ENCODE peak calls at places on chromosomes 2 and 18, in four cellular contexts. A, T, D and R are unnamed samples. For H3K9me3, the result is how much of the 10 kb centered on the place peaks cover.

GRCh38 chr18:12376034-12376717 is 851 bp downstream of the AFG3L2 start:
- DNase-seq in A (peak), T (peak), D (no peak), R (no peak)

GRCh38 chr18:24915547-24915946 is 436.4 kb downstream of the ZNF521 start:
- DNase-seq in A (no peak), T (no peak), D (no peak), R (no peak)

GRCh38 chr2:170354855-170355649 is 177.1 kb downstream of the MYO3B start:
- DNase-seq in A (no peak), T (no peak), D (no peak), R (no peak)

GRCh38 chr2:113225505-113226259 is 51.9 kb downstream of the PSD4 start:
- DNase-seq in A (peak), T (no peak), D (no peak), R (no peak)

GRCh38 chr2:180016937-180017336 is 9.8 kb upstream of the CWC22 start:
- DNase-seq in A (no peak), T (no peak), D (no peak), R (no peak)

GRCh38 chr2:127182626-127183458 is 37.3 kb downstream of the CYP27C1 start:
- DNase-seq in A (no peak), T (no peak), D (no peak), R (no peak)

GRCh38 chr18:37525302-37525585 is 40.4 kb downstream of the CELF4 start:
- DNase-seq in A (no peak), T (no peak), D (no peak), R (no peak)

GRCh38 chr2:85251070-85251616 is 76.6 kb downstream of the TGOLN2 start:
- DNase-seq in A (no peak), T (no peak), D (no peak), R (no peak)

GRCh38 chr2:23823863-23824262 is 103.1 kb downstream of the ATAD2B start:
- DNase-seq in A (no peak), T (no peak), D (no peak), R (no peak)

DNA sequence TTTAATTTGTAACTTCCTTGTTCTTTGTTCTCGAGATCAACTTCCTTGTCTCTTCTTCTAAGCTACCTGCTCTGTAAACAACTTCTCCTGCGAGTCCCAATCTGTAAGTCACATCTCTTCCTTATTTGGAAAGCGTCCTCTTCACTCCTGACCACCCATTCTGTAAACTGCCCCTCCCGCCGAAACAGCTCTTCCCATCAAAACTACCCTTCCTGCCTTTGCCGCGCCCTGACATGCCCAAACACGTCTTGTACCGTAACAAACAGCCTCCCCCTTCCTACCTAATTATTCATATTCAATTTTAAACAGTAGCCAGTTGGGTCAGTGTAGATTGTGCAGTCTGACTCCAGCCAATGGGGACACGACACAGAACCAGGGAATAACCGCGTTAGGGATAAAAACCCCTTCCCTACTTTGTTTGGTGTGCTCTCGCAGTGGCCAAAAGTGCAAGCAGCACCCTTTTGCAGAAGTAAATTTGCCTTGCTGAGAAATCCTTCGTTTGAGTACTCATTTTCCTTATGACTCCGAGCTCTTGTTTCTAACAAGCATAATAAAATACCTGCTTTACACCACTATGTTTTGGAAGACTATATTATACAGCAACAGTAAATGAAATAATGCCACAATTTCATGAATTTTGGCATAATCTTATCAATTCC is 39.8 kb downstream of the PIAS2 start:
- DNase-seq in A (no peak), T (no peak), D (no peak), R (no peak)
- H3K9me3 ChIP-seq in A (under half), T (under half), D (under half), R (under half)

GRCh38 chr2:89825034-89825433 is 1133.6 kb downstream of the RPIA start:
- DNase-seq in A (no peak), T (no peak), D (peak), R (no peak)

GRCh38 chr2:89819809-89820208 is 1128.3 kb downstream of the RPIA start:
- DNase-seq in A (no peak), T (no peak), D (no peak), R (no peak)

GRCh38 chr2:89820248-89820647 is 1128.8 kb downstream of the RPIA start:
- DNase-seq in A (no peak), T (no peak), D (no peak), R (no peak)

GRCh38 chr2:89821455-89821945 is 1130.0 kb downstream of the RPIA start:
- DNase-seq in A (no peak), T (no peak), D (no peak), R (no peak)

DNA sequence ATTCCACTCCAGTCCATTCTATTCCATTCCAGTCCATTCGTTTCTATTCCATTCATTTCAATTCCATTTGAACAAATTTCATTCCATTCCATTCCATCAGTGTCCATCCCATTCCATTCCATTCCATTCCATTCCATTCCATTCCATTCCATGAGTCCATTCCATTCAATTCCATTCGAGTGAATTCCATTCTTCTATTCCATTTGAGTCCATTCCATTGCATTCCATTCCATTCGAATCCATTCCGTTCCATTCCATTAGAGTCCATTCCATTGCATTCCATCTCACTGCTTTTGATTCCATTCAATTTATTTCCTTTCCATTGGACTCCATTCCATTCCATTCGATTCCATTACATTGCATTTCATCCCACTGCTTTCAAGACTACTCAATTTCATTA is 1132.1 kb downstream of the RPIA start:
- DNase-seq in A (no peak), T (no peak), D (no peak), R (no peak)
- H3K9me3 ChIP-seq in A (under half), T (under half), D (under half), R (under half)

DNA sequence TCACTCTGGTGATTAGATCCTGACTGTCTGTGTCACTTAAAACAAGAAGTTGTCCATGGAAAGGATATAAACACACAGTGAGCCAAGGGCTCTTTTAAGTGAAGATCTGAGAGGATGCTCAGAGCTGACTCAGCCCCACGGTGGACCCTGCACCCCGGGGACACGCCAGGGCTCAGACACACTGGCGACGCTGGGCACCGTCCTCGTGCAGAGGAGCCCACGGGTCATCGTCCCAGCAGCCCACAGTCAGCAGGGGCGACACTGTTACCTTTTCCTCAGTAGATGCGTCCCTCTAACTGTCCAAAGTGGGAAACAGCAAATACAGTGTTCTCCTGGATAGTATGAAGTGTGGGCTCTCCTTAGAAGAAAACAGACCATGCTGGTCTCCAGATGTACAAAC is 225.6 kb downstream of the HDAC4 start:
- DNase-seq in A (no peak), T (peak), D (no peak), R (no peak)
- H3K9me3 ChIP-seq in A (under half), T (under half), D (under half), R (under half)

DNA sequence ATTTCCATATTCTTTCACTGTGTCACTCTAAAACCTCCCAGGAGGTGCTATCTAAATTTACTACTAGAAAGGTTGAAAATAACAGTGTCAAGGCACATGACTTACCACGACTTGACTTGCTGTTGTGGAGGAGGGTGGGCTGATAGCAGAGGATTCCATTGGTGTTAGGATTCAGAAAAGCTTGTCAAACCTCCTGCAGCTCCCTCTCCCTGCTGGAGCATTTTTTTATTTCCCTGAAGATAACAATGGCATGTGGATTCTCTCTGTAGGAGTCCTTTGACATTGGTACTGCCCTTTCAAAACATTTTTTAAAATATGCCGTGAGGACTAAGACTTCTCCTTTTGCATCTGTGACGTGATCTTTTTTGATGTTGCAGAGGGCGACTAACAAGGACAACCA is 696.9 kb upstream of the GYPC start:
- DNase-seq in A (no peak), T (no peak), D (no peak), R (no peak)
- H3K9me3 ChIP-seq in A (under half), T (under half), D (under half), R (under half)

DNA sequence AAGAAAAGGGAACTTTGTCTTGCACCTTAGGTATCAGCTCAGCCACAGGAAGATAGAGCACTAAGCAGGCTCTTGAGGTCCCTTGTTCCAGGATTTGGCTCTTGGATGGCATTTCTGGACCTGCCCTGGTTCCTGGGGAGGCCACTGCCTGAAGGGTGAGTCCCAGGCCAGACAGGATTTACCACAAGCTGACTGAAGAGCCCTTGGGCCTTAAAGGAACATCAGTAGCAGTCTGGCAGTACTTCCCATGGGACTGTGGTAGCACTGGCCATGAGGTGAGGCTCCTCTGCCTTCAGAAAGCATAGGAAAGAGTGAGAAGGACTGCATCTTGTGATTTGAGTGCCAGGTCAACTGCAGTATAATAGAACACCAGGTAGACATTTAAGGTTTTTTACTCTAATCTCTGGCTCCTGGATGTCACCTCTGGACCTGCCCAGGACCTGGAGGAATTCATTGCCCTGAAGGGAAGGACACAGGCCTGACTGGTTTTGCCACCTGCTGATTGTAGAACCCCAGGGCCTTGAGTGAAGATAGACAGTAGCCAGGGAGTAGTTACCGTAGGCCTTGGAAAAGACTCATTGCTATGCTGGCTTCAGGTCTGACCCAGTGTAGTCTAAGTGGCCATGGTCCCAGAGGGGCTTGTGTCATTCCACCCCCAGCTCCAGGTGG is 154.4 kb upstream of the CREB1 start:
- DNase-seq in A (no peak), T (no peak), D (no peak), R (no peak)
- H3K9me3 ChIP-seq in A (under half), T (under half), D (under half), R (under half)

GRCh38 chr2:82968381-82968780 is 1490.7 kb downstream of the SUCLG1 start:
- DNase-seq in A (no peak), T (no peak), D (no peak), R (no peak)
- H3K9me3 ChIP-seq in A (under half), T (under half), D (under half), R (under half)

DNA sequence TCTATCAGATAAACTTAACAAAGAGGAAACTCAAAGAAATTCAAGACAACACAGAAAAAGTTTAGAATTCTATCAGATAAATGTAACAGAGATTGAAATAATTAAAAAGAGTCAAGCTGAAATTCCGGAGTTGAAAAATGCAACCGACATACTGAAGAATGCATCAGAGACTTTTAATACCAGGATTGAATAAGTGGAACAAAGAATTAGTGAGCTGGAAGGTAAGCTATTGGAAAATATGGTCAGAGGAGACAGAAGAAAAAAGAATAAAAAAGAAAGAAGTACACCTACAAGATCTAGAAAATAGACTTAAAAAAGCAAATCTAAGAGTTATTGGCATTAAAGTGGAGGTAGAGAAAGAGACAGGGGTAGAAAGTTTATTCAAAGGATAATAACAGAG is 88.0 kb downstream of the ATP8B1 start:
- DNase-seq in A (no peak), T (no peak), D (no peak), R (no peak)
- H3K9me3 ChIP-seq in A (under half), T (under half), D (under half), R (under half)

DNA sequence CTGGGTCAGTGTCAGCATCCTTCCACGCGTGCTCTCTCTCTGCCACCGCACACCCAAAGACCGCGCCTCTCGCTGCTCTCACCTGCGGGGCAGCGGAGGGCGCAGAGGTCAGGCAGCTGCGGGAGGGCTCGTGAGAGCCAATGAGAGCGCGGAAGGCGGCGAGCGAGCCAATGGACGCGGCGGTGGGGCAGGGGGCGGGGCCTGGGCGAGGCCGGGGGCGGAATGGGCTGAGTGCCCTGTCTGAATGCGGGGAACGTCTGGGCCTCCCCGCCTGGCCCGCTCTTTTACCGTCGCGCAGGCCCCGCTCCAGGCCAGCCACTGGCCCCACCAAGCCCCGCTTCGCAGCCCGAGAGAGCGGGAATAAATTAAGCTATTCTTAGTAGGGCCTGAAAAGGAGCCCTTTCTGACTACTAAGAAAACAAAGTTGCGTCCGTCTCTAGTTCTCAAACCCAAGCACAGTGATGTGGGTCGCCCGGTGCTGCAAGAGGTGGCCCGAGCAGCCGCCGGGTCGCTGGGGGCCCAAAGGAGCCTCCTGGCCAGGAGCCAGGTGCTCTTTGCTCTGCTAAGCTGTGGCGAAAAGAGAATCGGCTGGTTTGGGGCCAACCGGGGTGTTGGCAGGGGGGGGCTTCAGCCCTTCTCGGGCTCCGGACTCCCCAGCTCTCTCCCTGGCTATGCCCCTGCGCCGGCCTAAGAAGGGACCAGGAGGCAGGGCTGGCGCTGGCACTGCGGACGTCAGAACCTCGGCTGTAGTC is 81.1 kb upstream of the GLI2 start:
- DNase-seq in A (peak), T (no peak), D (no peak), R (no peak)
- H3K9me3 ChIP-seq in A (under half), T (under half), D (under half), R (under half)

GRCh38 chr2:128456281-128456680 is 137.6 kb upstream of the HS6ST1 start:
- DNase-seq in A (no peak), T (no peak), D (peak), R (peak)

GRCh38 chr2:128458438-128458837 is 139.8 kb upstream of the HS6ST1 start:
- DNase-seq in A (no peak), T (no peak), D (no peak), R (no peak)

GRCh38 chr2:128455710-128456050 is 137.0 kb upstream of the HS6ST1 start:
- DNase-seq in A (peak), T (no peak), D (peak), R (peak)

GRCh38 chr2:128457716-128458115 is 139.0 kb upstream of the HS6ST1 start:
- DNase-seq in A (no peak), T (no peak), D (no peak), R (peak)

DNA sequence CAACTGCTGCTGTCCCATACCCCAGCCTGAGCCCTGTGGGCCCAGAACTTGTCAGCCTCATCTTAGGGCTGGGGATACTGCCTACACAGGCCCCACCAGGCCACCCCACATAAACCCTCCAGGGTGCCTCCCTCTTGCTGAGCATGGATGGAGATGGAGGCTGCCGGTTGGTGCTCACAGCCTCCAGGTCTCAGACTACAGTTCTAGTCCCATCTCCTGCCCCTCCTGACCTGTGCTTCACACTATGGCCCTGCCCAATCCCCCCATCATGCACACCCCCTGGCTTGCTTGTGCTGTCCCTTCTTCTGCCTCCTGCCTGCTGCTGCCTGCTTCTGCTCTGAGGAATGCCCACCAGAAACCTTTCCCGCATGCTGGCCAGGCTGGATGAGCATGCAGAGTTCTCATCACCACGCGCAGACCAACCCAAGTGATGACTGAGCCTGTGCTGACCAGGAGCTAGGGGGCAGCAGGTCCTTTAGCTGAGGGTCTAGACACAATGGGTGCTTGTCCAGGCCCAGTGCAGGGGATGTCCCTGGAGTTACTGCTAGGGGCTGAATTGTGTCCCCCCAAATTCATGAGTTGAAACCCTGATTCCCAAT is 138.4 kb upstream of the HS6ST1 start:
- DNase-seq in A (no peak), T (no peak), D (no peak), R (peak)
- H3K9me3 ChIP-seq in A (under half), T (under half), D (under half), R (under half)